ENCODE peak calls at places on chromosomes 13 and 19, in ten cellular contexts. W, Z, B, A, G, E, X, R, P and I are unnamed samples. For H3K27me3, the result is how much of the 10 kb centered on the place peaks cover.

GRCh38 chr19:2478756-2479555 is 3.0 kb downstream of the GADD45B start:
- DNase-seq in W (peak), Z (peak), B (peak), A (peak), G (peak), E (peak), X (peak), R (peak), P (peak), I (peak)

GRCh38 chr19:7917292-7918061 is 2.7 kb upstream of the SNAPC2 start:
- DNase-seq in W (peak), Z (no peak), B (peak), A (peak), G (peak), E (peak), X (no peak), R (no peak), P (no peak), I (peak)

GRCh38 chr13:96540656-96541055 is 450.7 kb downstream of the HS6ST3 start:
- DNase-seq in W (no peak), Z (no peak), B (no peak), A (no peak), G (no peak), E (no peak), X (no peak), R (no peak), P (no peak), I (no peak)

GRCh38 chr19:43616306-43616705 is 3.1 kb downstream of the ZNF428 start:
- DNase-seq in W (no peak), Z (no peak), B (no peak), A (no peak), G (no peak), E (no peak), X (no peak), R (no peak), P (no peak), I (no peak)

GRCh38 chr13:21458457-21458815 is 667 bp downstream of the ZDHHC20 start:
- DNase-seq in W (peak), Z (peak), B (no peak), A (peak), G (peak), E (peak), X (peak), R (no peak), P (peak), I (peak)

GRCh38 chr13:36297259-36297599 is 385 bp downstream of the CCDC169 start:
- DNase-seq in W (peak), Z (no peak), B (no peak), A (no peak), G (no peak), E (no peak), X (no peak), R (no peak), P (no peak), I (no peak)

GRCh38 chr13:105972306-105972721 is 563.1 kb downstream of the EFNB2 start:
- DNase-seq in W (peak), Z (no peak), B (no peak), A (no peak), G (no peak), E (no peak), X (no peak), R (no peak), P (no peak), I (no peak)

GRCh38 chr19:995051-995827 is 5.0 kb upstream of the GRIN3B start:
- DNase-seq in W (no peak), Z (no peak), B (no peak), A (no peak), G (no peak), E (no peak), X (no peak), R (no peak), P (no peak), I (no peak)

GRCh38 chr19:5237190-5237780 is 103.3 kb downstream of the PTPRS start:
- DNase-seq in W (no peak), Z (no peak), B (no peak), A (no peak), G (no peak), E (no peak), X (no peak), R (peak), P (no peak), I (no peak)

GRCh38 chr19:5788422-5788821 is 2.5 kb downstream of the DUS3L start:
- DNase-seq in W (no peak), Z (no peak), B (no peak), A (no peak), G (no peak), E (no peak), X (no peak), R (no peak), P (no peak), I (no peak)

GRCh38 chr13:36848228-36848982 is 29.4 kb downstream of the RFXAP start:
- DNase-seq in W (peak), Z (no peak), B (no peak), A (no peak), G (no peak), E (no peak), X (no peak), R (no peak), P (no peak), I (peak)

GRCh38 chr13:30388401-30389283 is 33.7 kb upstream of the UBE2L5 start:
- DNase-seq in W (no peak), Z (no peak), B (no peak), A (no peak), G (peak), E (no peak), X (no peak), R (no peak), P (no peak), I (no peak)

DNA sequence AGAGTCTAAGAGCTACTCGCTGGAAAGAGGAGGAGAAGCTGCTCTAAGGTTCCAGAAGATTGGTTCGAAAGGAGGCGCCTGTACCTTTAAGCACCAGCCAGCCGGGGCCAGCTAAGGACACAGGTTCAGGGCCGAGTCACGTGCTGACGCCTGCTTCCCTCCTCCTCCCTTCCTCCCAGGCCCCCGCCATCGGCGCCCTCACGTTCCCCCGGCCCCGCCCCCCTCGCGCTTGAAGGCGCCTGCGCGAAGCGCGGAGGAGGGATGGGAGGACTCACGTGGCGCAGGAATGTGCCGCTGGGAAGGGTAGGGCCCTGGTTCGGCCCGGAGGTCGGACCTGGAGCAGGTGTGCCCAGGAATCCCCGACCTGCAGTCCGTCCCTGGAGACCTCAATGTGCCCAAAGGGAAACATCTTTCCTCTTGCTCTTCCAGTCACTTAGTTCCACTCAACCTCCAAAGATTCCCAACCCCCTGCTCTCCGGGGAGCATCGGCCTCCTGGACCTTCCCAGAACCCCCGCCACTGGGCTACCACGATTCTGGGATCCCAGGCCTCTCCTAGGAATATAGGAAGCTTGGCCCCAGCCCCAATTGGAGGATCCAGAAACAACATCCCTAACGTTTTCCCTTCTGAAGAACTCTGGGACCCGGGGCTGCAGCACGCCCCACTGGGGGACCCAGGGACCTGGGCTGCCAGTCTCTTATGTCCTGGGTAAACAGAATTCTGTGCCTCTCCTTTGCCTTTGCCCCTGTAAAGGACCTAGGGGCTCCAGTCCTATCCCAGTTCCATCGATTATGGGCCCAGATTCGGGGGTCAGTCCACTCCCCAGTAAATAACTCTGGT is 2.5 kb downstream of the DBP start:
- DNase-seq in W (peak), Z (peak), B (peak), A (peak), G (peak), E (peak), X (peak), R (peak), P (peak), I (peak)
- H3K27me3 ChIP-seq in W (under half), Z (under half), B (under half), A (under half), G (under half), E (under half), X (under half), R (under half), P (under half), I (under half)

GRCh38 chr13:112961457-112962369 is 7.3 kb upstream of the MCF2L start:
- DNase-seq in W (no peak), Z (no peak), B (peak), A (peak), G (no peak), E (no peak), X (no peak), R (no peak), P (no peak), I (no peak)
- H3K27me3 ChIP-seq in W (under half), Z (under half), B (under half), A (under half), G (under half), E (under half), X (under half), R (under half), P (under half), I (under half)

GRCh38 chr19:58042709-58043340 is 9.0 kb downstream of the ZSCAN1 start:
- DNase-seq in W (no peak), Z (no peak), B (no peak), A (no peak), G (no peak), E (no peak), X (no peak), R (no peak), P (no peak), I (no peak)

GRCh38 chr19:58038688-58039204 is 4.9 kb downstream of the ZSCAN1 start:
- DNase-seq in W (no peak), Z (no peak), B (no peak), A (no peak), G (no peak), E (no peak), X (no peak), R (no peak), P (no peak), I (no peak)

GRCh38 chr19:58037927-58038687 is 4.3 kb downstream of the ZSCAN1 start:
- DNase-seq in W (no peak), Z (no peak), B (no peak), A (no peak), G (no peak), E (no peak), X (no peak), R (no peak), P (no peak), I (no peak)

GRCh38 chr19:58044391-58044790 is 10.6 kb downstream of the ZSCAN1 start:
- DNase-seq in W (no peak), Z (no peak), B (no peak), A (no peak), G (no peak), E (no peak), X (no peak), R (no peak), P (no peak), I (no peak)

GRCh38 chr19:58040751-58041525 is 7.1 kb downstream of the ZSCAN1 start:
- DNase-seq in W (no peak), Z (no peak), B (no peak), A (no peak), G (no peak), E (no peak), X (no peak), R (no peak), P (no peak), I (no peak)
- H3K27me3 ChIP-seq in W (under half), Z (under half), B (under half), A (under half), G (under half), E (under half), X (under half), R (under half), P (under half), I (under half)

GRCh38 chr13:38684714-38685113 is 2.2 kb upstream of the FREM2 start:
- DNase-seq in W (peak), Z (no peak), B (no peak), A (no peak), G (no peak), E (no peak), X (no peak), R (no peak), P (no peak), I (no peak)
- H3K27me3 ChIP-seq in W (under half), Z (under half), B (under half), A (under half), G (under half), E (under half), X (half or more), R (under half), P (under half), I (under half)

GRCh38 chr19:18772620-18773587 is 18.2 kb downstream of the COMP start:
- DNase-seq in W (no peak), Z (no peak), B (no peak), A (no peak), G (no peak), E (no peak), X (no peak), R (no peak), P (no peak), I (no peak)
- H3K27me3 ChIP-seq in W (under half), Z (under half), B (under half), A (under half), G (under half), E (under half), X (under half), R (under half), P (under half), I (under half)

GRCh38 chr19:33627962-33628839 is 6.4 kb downstream of the CHST8 start:
- DNase-seq in W (no peak), Z (no peak), B (no peak), A (peak), G (no peak), E (no peak), X (no peak), R (no peak), P (no peak), I (no peak)
- H3K27me3 ChIP-seq in W (under half), Z (under half), B (under half), A (under half), G (under half), E (under half), X (half or more), R (under half), P (under half), I (under half)

GRCh38 chr13:99042851-99043250 is 65.0 kb upstream of the DOCK9 start:
- DNase-seq in W (no peak), Z (no peak), B (no peak), A (no peak), G (no peak), E (no peak), X (no peak), R (peak), P (no peak), I (no peak)

GRCh38 chr13:99045396-99045795 is 67.5 kb upstream of the DOCK9 start:
- DNase-seq in W (no peak), Z (no peak), B (no peak), A (no peak), G (no peak), E (no peak), X (no peak), R (peak), P (no peak), I (no peak)

GRCh38 chr13:99043700-99044300 is 65.9 kb upstream of the DOCK9 start:
- DNase-seq in W (no peak), Z (no peak), B (no peak), A (no peak), G (no peak), E (no peak), X (no peak), R (peak), P (no peak), I (no peak)

GRCh38 chr13:99044764-99045163 is 66.9 kb upstream of the DOCK9 start:
- DNase-seq in W (no peak), Z (no peak), B (no peak), A (no peak), G (no peak), E (no peak), X (no peak), R (no peak), P (no peak), I (no peak)

GRCh38 chr13:99046851-99047250 is 69.0 kb upstream of the DOCK9 start:
- DNase-seq in W (no peak), Z (no peak), B (no peak), A (no peak), G (no peak), E (no peak), X (no peak), R (peak), P (no peak), I (no peak)
- H3K27me3 ChIP-seq in W (under half), Z (under half), B (under half), A (under half), G (under half), E (under half), X (under half), R (under half), P (under half), I (under half)